ENCODE peak calls at places on chromosome 2, in seven cellular contexts. R, E, F, W, G, X and K are unnamed samples.

GRCh38 chr2:119586085-119586484 is 41.8 kb downstream of the CFAP221 start:
- DNase-seq in R (no peak), E (no peak), F (no peak), W (no peak), G (no peak), X (no peak), K (no peak)

GRCh38 chr2:63751901-63752300 is 89.8 kb upstream of the UGP2 start:
- DNase-seq in R (no peak), E (no peak), F (no peak), W (no peak), G (no peak), X (no peak), K (no peak)

GRCh38 chr2:196589429-196589828 is 50.1 kb upstream of the CCDC150 start:
- DNase-seq in R (no peak), E (no peak), F (no peak), W (no peak), G (no peak), X (no peak), K (no peak)

GRCh38 chr2:96344011-96344410 is 8.4 kb downstream of the NCAPH start:
- DNase-seq in R (no peak), E (no peak), F (peak; percentile 18), W (no peak), G (peak; percentile 62), X (no peak), K (peak; percentile 64)

GRCh38 chr2:634041-634440 is 43.2 kb downstream of the TMEM18 start:
- DNase-seq in R (no peak), E (no peak), F (no peak), W (no peak), G (no peak), X (no peak), K (no peak)

GRCh38 chr2:237859533-237860272 is at the start of gene RAMP1:
- DNase-seq in R (no peak), E (peak; percentile 45), F (peak; percentile 33), W (no peak), G (peak; percentile 32), X (peak; percentile 40), K (peak; percentile 35)

GRCh38 chr2:240469239-240469636 is 33.8 kb downstream of the GPC1 start:
- DNase-seq in R (no peak), E (peak; percentile 24), F (no peak), W (no peak), G (peak; percentile 15), X (no peak), K (peak; percentile 22)

GRCh38 chr2:102185347-102185746 is 1.5 kb upstream of the IL1RL2 start:
- DNase-seq in R (peak; percentile 65), E (no peak), F (peak; percentile 81), W (no peak), G (no peak), X (peak; percentile 6), K (no peak)

GRCh38 chr2:6877402-6878305 is at the start of gene RSAD2:
- DNase-seq in R (peak; percentile 54), E (no peak), F (peak; percentile 28), W (peak; percentile 31), G (no peak), X (peak; percentile 87), K (no peak)

GRCh38 chr2:44938287-44939073 is 3.0 kb upstream of the SIX3 start:
- DNase-seq in R (no peak), E (peak; percentile 85), F (no peak), W (peak; percentile 26), G (no peak), X (no peak), K (peak; percentile 22)

GRCh38 chr2:221204699-221205098 is 367.4 kb downstream of the EPHA4 start:
- DNase-seq in R (no peak), E (no peak), F (no peak), W (no peak), G (no peak), X (no peak), K (no peak)

GRCh38 chr2:84459944-84460429 is 907 bp upstream of the SUCLG1 start:
- DNase-seq in R (no peak), E (peak; percentile 2), F (no peak), W (no peak), G (no peak), X (no peak), K (no peak)

GRCh38 chr2:124145982-124146381 is 120.9 kb downstream of the CNTNAP5 start:
- DNase-seq in R (no peak), E (no peak), F (no peak), W (no peak), G (no peak), X (no peak), K (no peak)

GRCh38 chr2:160417745-160418397 is 75.7 kb downstream of the RBMS1 start:
- DNase-seq in R (peak; percentile 97), E (peak; percentile 25), F (peak; percentile 77), W (no peak), G (no peak), X (peak; percentile 74), K (no peak)

GRCh38 chr2:29262681-29263260 is 147.6 kb downstream of the CLIP4 start:
- DNase-seq in R (no peak), E (no peak), F (no peak), W (no peak), G (no peak), X (no peak), K (no peak)

GRCh38 chr2:219020604-219021365 is 20.5 kb downstream of the CFAP65 start:
- DNase-seq in R (peak; percentile 28), E (no peak), F (peak; percentile 62), W (no peak), G (no peak), X (no peak), K (no peak)

GRCh38 chr2:239468491-239469017 is 67.7 kb upstream of the HDAC4 start:
- DNase-seq in R (no peak), E (no peak), F (no peak), W (no peak), G (no peak), X (no peak), K (no peak)

GRCh38 chr2:236223675-236224074 is 40.5 kb downstream of the ASB18 start:
- DNase-seq in R (no peak), E (no peak), F (no peak), W (no peak), G (no peak), X (no peak), K (no peak)

GRCh38 chr2:68125821-68126220 is 31.9 kb upstream of the PNO1 start:
- DNase-seq in R (no peak), E (no peak), F (no peak), W (no peak), G (no peak), X (no peak), K (no peak)

GRCh38 chr2:152098033-152098797 is 629 bp downstream of the CACNB4 start:
- DNase-seq in R (no peak), E (peak; percentile 65), F (peak; percentile 14), W (no peak), G (peak; percentile 63), X (peak; percentile 24), K (peak; percentile 71)

GRCh38 chr2:157190151-157190550 is 67.4 kb upstream of the GALNT5 start:
- DNase-seq in R (peak; percentile 67), E (peak; percentile 16), F (peak; percentile 70), W (no peak), G (no peak), X (peak; percentile 65), K (no peak)

DNA sequence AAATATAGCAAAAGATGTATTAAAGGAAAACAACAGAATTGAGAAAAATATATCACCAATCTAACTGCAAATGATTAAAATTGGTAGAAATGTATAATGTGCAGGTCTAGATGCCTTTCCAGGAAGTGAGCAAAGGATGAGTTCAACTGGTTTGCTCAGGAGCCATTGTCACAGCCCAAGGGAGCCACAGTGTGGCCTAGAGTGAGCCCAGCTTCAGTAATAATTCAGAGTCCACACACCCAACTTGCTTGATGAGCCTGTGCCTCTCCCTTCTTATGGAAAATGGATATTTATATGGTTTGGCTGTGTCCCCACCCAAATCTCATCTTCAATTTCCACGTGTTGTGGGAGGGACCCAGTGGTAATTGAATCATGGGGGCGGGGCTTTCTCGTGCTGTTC is 92.2 kb upstream of the ASAP2 start:
- DNase-seq in R (no peak), E (no peak), F (no peak), W (no peak), G (no peak), X (no peak), K (no peak)
- TF ChIP-seq CTCF in R (no peak), E (no peak), F (no peak), W (peak; percentile 11), G (peak; percentile 25), X (peak; percentile 66), K (no peak)

DNA sequence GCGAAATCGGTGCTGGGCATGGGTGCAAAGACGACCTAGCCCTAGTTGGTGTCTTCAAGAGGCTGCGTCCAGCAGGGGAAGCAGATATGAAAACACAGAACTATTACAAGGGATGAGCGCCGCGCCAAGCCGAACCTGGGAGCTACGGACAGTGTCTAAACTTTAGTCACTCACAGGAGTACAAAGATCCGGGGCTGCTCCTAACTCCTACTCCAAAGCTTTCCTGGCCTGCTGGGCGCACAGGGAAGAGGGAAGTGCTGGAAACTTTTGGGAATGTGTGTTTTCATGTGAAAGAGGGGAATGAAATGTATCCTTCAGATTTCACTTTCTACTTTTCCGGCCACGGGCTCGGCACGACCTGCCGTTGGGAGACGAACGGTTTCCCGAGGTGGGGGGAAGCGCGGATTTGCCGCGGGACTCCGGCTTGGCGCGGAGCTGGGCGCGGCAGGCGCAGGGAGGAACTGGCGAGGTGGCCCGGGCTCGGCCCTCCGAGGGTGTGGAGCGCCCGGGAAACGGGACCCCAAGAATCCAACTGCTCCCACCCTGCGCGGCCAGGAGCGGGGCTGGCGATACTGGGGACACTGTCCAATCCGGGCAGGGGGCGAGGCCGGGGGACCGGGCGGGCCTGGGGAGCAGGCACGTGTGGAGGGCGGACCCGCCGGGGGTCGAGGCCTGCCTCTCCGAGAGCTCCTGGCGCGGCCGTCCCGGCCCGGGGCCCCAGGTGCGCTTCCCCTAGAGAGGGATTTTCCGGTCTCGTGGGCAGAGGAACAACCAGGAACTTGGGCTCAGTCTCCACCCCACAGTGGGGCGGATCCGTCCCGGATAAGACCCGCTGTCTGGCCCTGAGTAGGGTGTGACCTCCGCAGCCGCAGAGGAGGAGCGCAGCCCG is at the start of gene ANXA4:
- DNase-seq in R (peak; percentile 73), E (peak; percentile 60), F (peak; percentile 78), W (peak; percentile 90), G (peak; percentile 86), X (peak; percentile 77), K (peak; percentile 88)
- TF ChIP-seq CTCF in R (peak; percentile 33), E (no peak), F (peak; percentile 23), W (no peak), G (peak; percentile 23), X (peak; percentile 37), K (no peak)

DNA sequence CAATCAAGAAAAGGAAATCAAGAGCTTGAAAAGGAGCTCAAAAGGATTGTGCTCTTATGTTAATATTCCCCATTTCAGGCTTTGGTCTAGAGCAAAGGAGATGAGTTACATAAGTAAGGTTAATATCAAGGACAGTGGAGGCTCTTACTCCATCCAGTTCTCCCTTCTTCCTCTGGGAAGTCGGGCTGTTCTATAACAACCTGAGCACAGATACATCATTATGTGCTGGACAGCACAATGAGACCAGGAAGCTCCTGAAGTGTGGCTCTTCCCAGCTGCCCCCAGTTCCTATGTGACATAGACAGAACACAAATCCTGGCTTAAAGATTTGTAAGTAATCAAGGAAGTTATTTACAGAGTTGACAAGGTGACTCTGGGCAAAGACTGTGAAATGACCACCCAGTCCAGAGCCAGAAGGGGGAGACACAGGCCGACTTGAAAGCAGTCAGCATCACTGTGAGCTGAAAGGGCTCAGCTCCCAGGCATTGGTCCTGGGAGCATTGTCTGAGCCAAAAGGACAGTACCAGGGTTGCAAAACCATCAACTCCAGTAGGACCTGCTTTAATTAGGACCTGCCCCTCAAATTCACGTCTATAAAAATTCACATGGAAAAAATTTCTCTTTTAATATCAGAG is 917.6 kb upstream of the ACVR2A start:
- DNase-seq in R (peak; percentile 90), E (peak; percentile 84), F (peak; percentile 90), W (peak; percentile 28), G (peak; percentile 12), X (peak; percentile 38), K (peak; percentile 24)
- TF ChIP-seq CTCF in R (peak; percentile 91), E (peak; percentile 83), F (peak; percentile 85), W (peak; percentile 67), G (peak; percentile 40), X (peak; percentile 65), K (peak; percentile 54)

GRCh38 chr2:182384860-182385259 is 42.0 kb downstream of the PDE1A start:
- DNase-seq in R (no peak), E (no peak), F (no peak), W (no peak), G (no peak), X (no peak), K (no peak)
- TF ChIP-seq CTCF in R (no peak), E (no peak), F (no peak), W (no peak), G (no peak), X (no peak), K (no peak)